ENCODE peak calls at places on chromosomes 5 and 9, in nine cellular contexts. One of them, this sample, is unnamed. For H3K4me1, the result is how much of the 10 kb centered on the place peaks cover.

GRCh38 chr9:85212887-85213286 is 528.9 kb downstream of the AGTPBP1 start:
- DNase-seq in aorta: no peak
- DNase-seq in naive thymus-derived CD4-positive, alpha-beta T cell: no peak
- DNase-seq in suprapubic skin: no peak
- DNase-seq in small intestine: no peak
- DNase-seq in SK-N-SH: no peak
- DNase-seq in heart left ventricle: no peak
- DNase-seq in H9: no peak
- DNase-seq in right atrium auricular region: no peak
- DNase-seq in this sample: peak

GRCh38 chr5:142364251-142365145 is 39.7 kb upstream of the SPRY4 start:
- DNase-seq in aorta: no peak
- DNase-seq in naive thymus-derived CD4-positive, alpha-beta T cell: no peak
- DNase-seq in suprapubic skin: no peak
- DNase-seq in small intestine: no peak
- DNase-seq in SK-N-SH: no peak
- DNase-seq in heart left ventricle: peak
- DNase-seq in H9: peak
- DNase-seq in right atrium auricular region: no peak
- DNase-seq in this sample: peak

GRCh38 chr9:111622626-111623025 is 8.5 kb upstream of the DNAJC25 start:
- DNase-seq in aorta: no peak
- DNase-seq in naive thymus-derived CD4-positive, alpha-beta T cell: no peak
- DNase-seq in suprapubic skin: no peak
- DNase-seq in small intestine: peak
- DNase-seq in SK-N-SH: no peak
- DNase-seq in heart left ventricle: no peak
- DNase-seq in H9: no peak
- DNase-seq in right atrium auricular region: peak
- DNase-seq in this sample: no peak

GRCh38 chr5:55418994-55419991 is 111.5 kb downstream of the MTREX start:
- DNase-seq in aorta: no peak
- DNase-seq in naive thymus-derived CD4-positive, alpha-beta T cell: no peak
- DNase-seq in suprapubic skin: no peak
- DNase-seq in small intestine: no peak
- DNase-seq in SK-N-SH: no peak
- DNase-seq in heart left ventricle: no peak
- DNase-seq in H9: no peak
- DNase-seq in right atrium auricular region: no peak
- DNase-seq in this sample: peak

GRCh38 chr9:134440636-134441226 is 114.5 kb downstream of the RXRA start:
- DNase-seq in aorta: no peak
- DNase-seq in naive thymus-derived CD4-positive, alpha-beta T cell: no peak
- DNase-seq in suprapubic skin: no peak
- DNase-seq in small intestine: no peak
- DNase-seq in SK-N-SH: no peak
- DNase-seq in heart left ventricle: no peak
- DNase-seq in H9: no peak
- DNase-seq in right atrium auricular region: no peak
- DNase-seq in this sample: no peak

GRCh38 chr9:109730228-109730627 is 49.8 kb upstream of the PALM2AKAP2 start:
- DNase-seq in aorta: no peak
- DNase-seq in naive thymus-derived CD4-positive, alpha-beta T cell: no peak
- DNase-seq in suprapubic skin: no peak
- DNase-seq in small intestine: peak
- DNase-seq in SK-N-SH: no peak
- DNase-seq in heart left ventricle: no peak
- DNase-seq in H9: no peak
- DNase-seq in right atrium auricular region: no peak
- DNase-seq in this sample: no peak

GRCh38 chr5:158421329-158421728 is 562.4 kb upstream of the CLINT1 start:
- DNase-seq in aorta: no peak
- DNase-seq in naive thymus-derived CD4-positive, alpha-beta T cell: no peak
- DNase-seq in suprapubic skin: no peak
- DNase-seq in small intestine: no peak
- DNase-seq in SK-N-SH: no peak
- DNase-seq in heart left ventricle: no peak
- DNase-seq in H9: no peak
- DNase-seq in right atrium auricular region: no peak
- DNase-seq in this sample: no peak

GRCh38 chr9:99050924-99051323 is 54.0 kb upstream of the TGFBR1 start:
- DNase-seq in aorta: no peak
- DNase-seq in naive thymus-derived CD4-positive, alpha-beta T cell: no peak
- DNase-seq in suprapubic skin: no peak
- DNase-seq in small intestine: no peak
- DNase-seq in SK-N-SH: no peak
- DNase-seq in heart left ventricle: no peak
- DNase-seq in H9: no peak
- DNase-seq in right atrium auricular region: no peak
- DNase-seq in this sample: no peak

GRCh38 chr5:33733225-33733624 is 158.6 kb downstream of the ADAMTS12 start:
- DNase-seq in aorta: no peak
- DNase-seq in naive thymus-derived CD4-positive, alpha-beta T cell: no peak
- DNase-seq in suprapubic skin: no peak
- DNase-seq in small intestine: no peak
- DNase-seq in SK-N-SH: no peak
- DNase-seq in heart left ventricle: no peak
- DNase-seq in H9: no peak
- DNase-seq in right atrium auricular region: no peak
- DNase-seq in this sample: no peak

GRCh38 chr5:65718576-65719310 is 3.2 kb downstream of the SGTB start:
- DNase-seq in aorta: no peak
- DNase-seq in naive thymus-derived CD4-positive, alpha-beta T cell: no peak
- DNase-seq in suprapubic skin: no peak
- DNase-seq in small intestine: no peak
- DNase-seq in SK-N-SH: no peak
- DNase-seq in heart left ventricle: no peak
- DNase-seq in H9: no peak
- DNase-seq in right atrium auricular region: no peak
- DNase-seq in this sample: no peak

GRCh38 chr5:78751872-78752271 is 103.3 kb upstream of the LHFPL2 start:
- DNase-seq in aorta: no peak
- DNase-seq in naive thymus-derived CD4-positive, alpha-beta T cell: no peak
- DNase-seq in suprapubic skin: no peak
- DNase-seq in small intestine: no peak
- DNase-seq in SK-N-SH: no peak
- DNase-seq in heart left ventricle: no peak
- DNase-seq in H9: no peak
- DNase-seq in right atrium auricular region: no peak
- DNase-seq in this sample: no peak

GRCh38 chr9:75545292-75545691 is 345.2 kb upstream of the PCSK5 start:
- DNase-seq in aorta: no peak
- DNase-seq in naive thymus-derived CD4-positive, alpha-beta T cell: no peak
- DNase-seq in suprapubic skin: no peak
- DNase-seq in small intestine: no peak
- DNase-seq in SK-N-SH: no peak
- DNase-seq in heart left ventricle: no peak
- DNase-seq in H9: no peak
- DNase-seq in right atrium auricular region: no peak
- DNase-seq in this sample: no peak
- H3K27ac ChIP-seq in aorta: no peak
- H3K27ac ChIP-seq in naive thymus-derived CD4-positive, alpha-beta T cell: no peak
- H3K27ac ChIP-seq in suprapubic skin: no peak
- H3K27ac ChIP-seq in small intestine: no peak
- H3K27ac ChIP-seq in SK-N-SH: no peak
- H3K27ac ChIP-seq in heart left ventricle: no peak
- H3K27ac ChIP-seq in H9: no peak
- H3K27ac ChIP-seq in right atrium auricular region: no peak
- H3K27ac ChIP-seq in this sample: no peak

GRCh38 chr9:91431485-91431884 is 7.9 kb upstream of the NFIL3 start:
- DNase-seq in aorta: no peak
- DNase-seq in naive thymus-derived CD4-positive, alpha-beta T cell: no peak
- DNase-seq in suprapubic skin: no peak
- DNase-seq in small intestine: peak
- DNase-seq in SK-N-SH: no peak
- DNase-seq in heart left ventricle: no peak
- DNase-seq in H9: no peak
- DNase-seq in right atrium auricular region: no peak
- DNase-seq in this sample: no peak
- H3K4me1 ChIP-seq in aorta: under half
- H3K4me1 ChIP-seq in naive thymus-derived CD4-positive, alpha-beta T cell: under half
- H3K4me1 ChIP-seq in suprapubic skin: under half
- H3K4me1 ChIP-seq in small intestine: under half
- H3K4me1 ChIP-seq in SK-N-SH: under half
- H3K4me1 ChIP-seq in heart left ventricle: under half
- H3K4me1 ChIP-seq in H9: under half
- H3K4me1 ChIP-seq in right atrium auricular region: under half
- H3K4me1 ChIP-seq in this sample: under half

DNA sequence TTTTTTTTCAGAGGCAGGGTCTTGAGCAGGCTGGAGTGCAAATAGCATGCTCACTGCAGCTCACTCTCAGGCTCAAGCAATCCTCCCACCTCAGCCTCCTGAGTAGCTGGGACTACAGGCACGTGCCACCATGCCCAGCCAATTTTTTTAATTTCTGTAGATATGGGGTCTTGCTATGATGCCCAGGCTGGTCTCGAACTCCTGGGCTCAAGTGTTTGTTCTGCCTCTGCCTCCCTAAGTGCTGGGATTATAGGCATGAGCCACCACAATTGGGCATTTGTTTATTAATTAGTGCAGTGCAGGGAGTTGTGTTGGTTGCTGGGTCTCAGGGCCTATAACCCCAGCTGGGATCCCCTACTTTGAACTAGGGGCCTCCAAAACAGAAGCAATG is 47.0 kb downstream of the CXXC5 start:
- DNase-seq in aorta: no peak
- DNase-seq in naive thymus-derived CD4-positive, alpha-beta T cell: no peak
- DNase-seq in suprapubic skin: no peak
- DNase-seq in small intestine: no peak
- DNase-seq in SK-N-SH: no peak
- DNase-seq in heart left ventricle: no peak
- DNase-seq in H9: no peak
- DNase-seq in right atrium auricular region: no peak
- DNase-seq in this sample: no peak
- H3K27ac ChIP-seq in aorta: no peak
- H3K27ac ChIP-seq in naive thymus-derived CD4-positive, alpha-beta T cell: no peak
- H3K27ac ChIP-seq in suprapubic skin: no peak
- H3K27ac ChIP-seq in small intestine: no peak
- H3K27ac ChIP-seq in SK-N-SH: no peak
- H3K27ac ChIP-seq in heart left ventricle: no peak
- H3K27ac ChIP-seq in H9: no peak
- H3K27ac ChIP-seq in right atrium auricular region: no peak
- H3K27ac ChIP-seq in this sample: no peak

DNA sequence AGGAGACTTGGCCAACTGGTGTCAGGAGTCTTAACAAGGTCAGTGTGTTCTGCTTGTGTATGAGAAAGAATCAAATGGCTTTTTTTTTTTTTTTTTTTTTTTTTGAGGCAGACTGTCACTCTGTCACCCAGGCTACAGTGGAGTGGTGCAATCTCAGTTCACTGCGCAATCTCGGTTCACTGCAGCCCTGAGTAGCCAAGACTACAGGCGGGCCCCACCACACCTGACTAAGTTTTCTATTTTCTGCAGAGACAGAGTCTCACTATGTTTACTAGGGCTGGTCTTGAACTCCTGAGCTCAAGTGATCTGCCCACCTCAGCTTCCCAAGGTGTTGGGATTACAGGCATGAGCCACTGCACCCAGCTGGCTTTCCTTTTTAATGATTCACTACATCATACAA is 3.0 kb upstream of the IL7R start:
- DNase-seq in aorta: no peak
- DNase-seq in naive thymus-derived CD4-positive, alpha-beta T cell: peak
- DNase-seq in suprapubic skin: no peak
- DNase-seq in small intestine: peak
- DNase-seq in SK-N-SH: no peak
- DNase-seq in heart left ventricle: no peak
- DNase-seq in H9: no peak
- DNase-seq in right atrium auricular region: no peak
- DNase-seq in this sample: no peak
- H3K4me1 ChIP-seq in aorta: under half
- H3K4me1 ChIP-seq in naive thymus-derived CD4-positive, alpha-beta T cell: half or more
- H3K4me1 ChIP-seq in suprapubic skin: under half
- H3K4me1 ChIP-seq in small intestine: under half
- H3K4me1 ChIP-seq in SK-N-SH: under half
- H3K4me1 ChIP-seq in heart left ventricle: under half
- H3K4me1 ChIP-seq in H9: under half
- H3K4me1 ChIP-seq in right atrium auricular region: under half
- H3K4me1 ChIP-seq in this sample: under half

GRCh38 chr5:137072376-137073174 is 426.6 kb downstream of the SPOCK1 start:
- DNase-seq in aorta: no peak
- DNase-seq in naive thymus-derived CD4-positive, alpha-beta T cell: no peak
- DNase-seq in suprapubic skin: no peak
- DNase-seq in small intestine: no peak
- DNase-seq in SK-N-SH: no peak
- DNase-seq in heart left ventricle: no peak
- DNase-seq in H9: no peak
- DNase-seq in right atrium auricular region: peak
- DNase-seq in this sample: no peak
- H3K27ac ChIP-seq in aorta: peak
- H3K27ac ChIP-seq in naive thymus-derived CD4-positive, alpha-beta T cell: no peak
- H3K27ac ChIP-seq in suprapubic skin: peak
- H3K27ac ChIP-seq in small intestine: peak
- H3K27ac ChIP-seq in SK-N-SH: no peak
- H3K27ac ChIP-seq in heart left ventricle: no peak
- H3K27ac ChIP-seq in H9: no peak
- H3K27ac ChIP-seq in right atrium auricular region: peak
- H3K27ac ChIP-seq in this sample: no peak

GRCh38 chr5:139278540-139279274 is 14.8 kb upstream of the MATR3 start:
- DNase-seq in aorta: no peak
- DNase-seq in naive thymus-derived CD4-positive, alpha-beta T cell: no peak
- DNase-seq in suprapubic skin: no peak
- DNase-seq in small intestine: no peak
- DNase-seq in SK-N-SH: no peak
- DNase-seq in heart left ventricle: no peak
- DNase-seq in H9: no peak
- DNase-seq in right atrium auricular region: no peak
- DNase-seq in this sample: no peak

GRCh38 chr5:139273572-139274264 is 19.8 kb upstream of the MATR3 start:
- DNase-seq in aorta: peak
- DNase-seq in naive thymus-derived CD4-positive, alpha-beta T cell: peak
- DNase-seq in suprapubic skin: peak
- DNase-seq in small intestine: peak
- DNase-seq in SK-N-SH: peak
- DNase-seq in heart left ventricle: peak
- DNase-seq in H9: peak
- DNase-seq in right atrium auricular region: peak
- DNase-seq in this sample: peak

GRCh38 chr5:139277171-139277570 is 16.4 kb upstream of the MATR3 start:
- DNase-seq in aorta: no peak
- DNase-seq in naive thymus-derived CD4-positive, alpha-beta T cell: no peak
- DNase-seq in suprapubic skin: no peak
- DNase-seq in small intestine: no peak
- DNase-seq in SK-N-SH: no peak
- DNase-seq in heart left ventricle: no peak
- DNase-seq in H9: no peak
- DNase-seq in right atrium auricular region: no peak
- DNase-seq in this sample: no peak

GRCh38 chr5:139275536-139276297 is 17.8 kb upstream of the MATR3 start:
- DNase-seq in aorta: no peak
- DNase-seq in naive thymus-derived CD4-positive, alpha-beta T cell: no peak
- DNase-seq in suprapubic skin: no peak
- DNase-seq in small intestine: peak
- DNase-seq in SK-N-SH: no peak
- DNase-seq in heart left ventricle: no peak
- DNase-seq in H9: no peak
- DNase-seq in right atrium auricular region: no peak
- DNase-seq in this sample: no peak

GRCh38 chr5:139276426-139276825 is 17.1 kb upstream of the MATR3 start:
- DNase-seq in aorta: no peak
- DNase-seq in naive thymus-derived CD4-positive, alpha-beta T cell: no peak
- DNase-seq in suprapubic skin: no peak
- DNase-seq in small intestine: no peak
- DNase-seq in SK-N-SH: no peak
- DNase-seq in heart left ventricle: no peak
- DNase-seq in H9: no peak
- DNase-seq in right atrium auricular region: no peak
- DNase-seq in this sample: no peak
- H3K4me1 ChIP-seq in aorta: under half
- H3K4me1 ChIP-seq in naive thymus-derived CD4-positive, alpha-beta T cell: under half
- H3K4me1 ChIP-seq in suprapubic skin: half or more
- H3K4me1 ChIP-seq in small intestine: under half
- H3K4me1 ChIP-seq in SK-N-SH: under half
- H3K4me1 ChIP-seq in heart left ventricle: under half
- H3K4me1 ChIP-seq in H9: under half
- H3K4me1 ChIP-seq in right atrium auricular region: under half
- H3K4me1 ChIP-seq in this sample: under half

GRCh38 chr5:14008819-14009311 is 64.4 kb upstream of the DNAH5 start:
- DNase-seq in aorta: no peak
- DNase-seq in naive thymus-derived CD4-positive, alpha-beta T cell: no peak
- DNase-seq in suprapubic skin: no peak
- DNase-seq in small intestine: no peak
- DNase-seq in SK-N-SH: no peak
- DNase-seq in heart left ventricle: no peak
- DNase-seq in H9: no peak
- DNase-seq in right atrium auricular region: no peak
- DNase-seq in this sample: no peak
- H3K27ac ChIP-seq in aorta: no peak
- H3K27ac ChIP-seq in naive thymus-derived CD4-positive, alpha-beta T cell: no peak
- H3K27ac ChIP-seq in suprapubic skin: no peak
- H3K27ac ChIP-seq in small intestine: no peak
- H3K27ac ChIP-seq in SK-N-SH: no peak
- H3K27ac ChIP-seq in heart left ventricle: no peak
- H3K27ac ChIP-seq in H9: no peak
- H3K27ac ChIP-seq in right atrium auricular region: no peak
- H3K27ac ChIP-seq in this sample: no peak